ENCODE peak calls at places on chromosomes 13 and 19, in seven cellular contexts. D is neuronal stem cell, O is H9, V is mesenchymal stem cell, Y is IMR-90, Z is H1, M is trophoblast cell. I is an unnamed sample.

GRCh38 chr19:27767234-27767633 is 1445.7 kb downstream of the UQCRFS1 start:
- DNase-seq in D (no peak), O (no peak), V (no peak), Y (no peak), Z (no peak), M (no peak), I (no peak)

GRCh38 chr13:92135509-92135908 is 737.1 kb downstream of the GPC5 start:
- DNase-seq in D (no peak), O (no peak), V (no peak), Y (no peak), Z (no peak), M (no peak), I (no peak)

GRCh38 chr13:77510156-77510555 is 25.4 kb upstream of the SCEL start:
- DNase-seq in D (no peak), O (no peak), V (no peak), Y (no peak), Z (no peak), M (no peak), I (peak)

GRCh38 chr13:48508001-48508400 is 24.9 kb downstream of the RCBTB2 start:
- DNase-seq in D (no peak), O (no peak), V (no peak), Y (no peak), Z (no peak), M (no peak), I (no peak)

GRCh38 chr13:66532845-66533244 is 697.3 kb downstream of the PCDH9 start:
- DNase-seq in D (no peak), O (no peak), V (no peak), Y (no peak), Z (no peak), M (no peak), I (no peak)

GRCh38 chr19:6476155-6476895 is 5.3 kb downstream of the DENND1C start:
- DNase-seq in D (peak), O (peak), V (peak), Y (peak), Z (peak), M (no peak), I (peak)

GRCh38 chr13:43127827-43128226 is 104.4 kb downstream of the DNAJC15 start:
- DNase-seq in D (no peak), O (no peak), V (peak), Y (no peak), Z (no peak), M (no peak), I (no peak)

GRCh38 chr19:34452671-34453253 is 24.6 kb downstream of the UBA2 start:
- DNase-seq in D (no peak), O (no peak), V (no peak), Y (peak), Z (no peak), M (no peak), I (no peak)

GRCh38 chr13:46059405-46059804 is 6.9 kb upstream of the ZC3H13 start:
- DNase-seq in D (no peak), O (no peak), V (no peak), Y (no peak), Z (no peak), M (no peak), I (no peak)

GRCh38 chr19:48644839-48645651 is 942 bp downstream of the CA11 start:
- DNase-seq in D (peak), O (peak), V (peak), Y (peak), Z (peak), M (peak), I (peak)

GRCh38 chr19:39400997-39401548 is 5.6 kb upstream of the ZFP36 start:
- DNase-seq in D (no peak), O (no peak), V (no peak), Y (no peak), Z (no peak), M (no peak), I (no peak)

GRCh38 chr19:49672131-49672919 is 4.7 kb upstream of the PRMT1 start:
- DNase-seq in D (no peak), O (peak), V (peak), Y (peak), Z (peak), M (peak), I (peak)

GRCh38 chr19:42042455-42043170 is 27.4 kb downstream of the GRIK5 start:
- DNase-seq in D (no peak), O (no peak), V (no peak), Y (no peak), Z (no peak), M (no peak), I (no peak)

GRCh38 chr19:42081584-42082258 is 5.8 kb downstream of the ZNF574 start:
- DNase-seq in D (no peak), O (no peak), V (peak), Y (peak), Z (no peak), M (no peak), I (peak)

GRCh38 chr19:42323852-42324654 is 1.4 kb upstream of the MEGF8 start:
- DNase-seq in D (no peak), O (no peak), V (no peak), Y (no peak), Z (peak), M (no peak), I (peak)

GRCh38 chr19:12133069-12133468 is 7.1 kb downstream of the ZNF20 start:
- DNase-seq in D (no peak), O (no peak), V (peak), Y (no peak), Z (no peak), M (no peak), I (peak)

GRCh38 chr13:40079721-40080120 is 424.3 kb downstream of the COG6 start:
- DNase-seq in D (no peak), O (no peak), V (no peak), Y (no peak), Z (no peak), M (no peak), I (no peak)

GRCh38 chr19:18942692-18943091 is 1.7 kb upstream of the HOMER3 start:
- DNase-seq in D (no peak), O (no peak), V (no peak), Y (no peak), Z (no peak), M (no peak), I (no peak)

GRCh38 chr19:8528500-8528899 is 14.5 kb upstream of the ZNF414 start:
- DNase-seq in D (no peak), O (no peak), V (no peak), Y (no peak), Z (no peak), M (no peak), I (no peak)

GRCh38 chr19:47005873-47006272 is 13.8 kb upstream of the NPAS1 start:
- DNase-seq in D (no peak), O (peak), V (no peak), Y (no peak), Z (no peak), M (no peak), I (peak)

GRCh38 chr19:19628499-19629134 is 597 bp upstream of the LPAR2 start:
- DNase-seq in D (peak), O (peak), V (peak), Y (peak), Z (peak), M (peak), I (peak)

GRCh38 chr13:46905249-46905648 is 8.4 kb upstream of the HTR2A start:
- DNase-seq in D (no peak), O (no peak), V (peak), Y (peak), Z (no peak), M (no peak), I (peak)

GRCh38 chr19:33470040-33470330 is 51.6 kb downstream of the PEPD start:
- DNase-seq in D (no peak), O (no peak), V (no peak), Y (no peak), Z (no peak), M (no peak), I (no peak)

GRCh38 chr19:46192990-46193650 is 36.4 kb upstream of the IGFL1 start:
- DNase-seq in D (no peak), O (no peak), V (peak), Y (peak), Z (no peak), M (peak), I (peak)

GRCh38 chr13:36912983-36913382 is 7.1 kb downstream of the SMAD9 start:
- DNase-seq in D (no peak), O (no peak), V (no peak), Y (peak), Z (no peak), M (no peak), I (no peak)

GRCh38 chr13:95212962-95213850 is 88.0 kb downstream of the ABCC4 start:
- DNase-seq in D (no peak), O (no peak), V (no peak), Y (no peak), Z (no peak), M (no peak), I (no peak)

GRCh38 chr13:26679945-26680516 is 80.6 kb downstream of the GPR12 start:
- DNase-seq in D (no peak), O (peak), V (peak), Y (peak), Z (no peak), M (no peak), I (peak)

GRCh38 chr19:44745386-44745831 is 3.1 kb upstream of the BCL3 start:
- DNase-seq in D (no peak), O (peak), V (peak), Y (peak), Z (no peak), M (peak), I (peak)

GRCh38 chr19:10231624-10232228 is 595 bp upstream of the S1PR2 start:
- DNase-seq in D (no peak), O (no peak), V (no peak), Y (no peak), Z (no peak), M (no peak), I (no peak)

GRCh38 chr19:615619-616018 is 17.7 kb downstream of the POLRMT start:
- DNase-seq in D (no peak), O (no peak), V (no peak), Y (no peak), Z (no peak), M (peak), I (no peak)

GRCh38 chr19:52896431-52897148 is 845 bp downstream of the ZNF320 start:
- DNase-seq in D (peak), O (peak), V (peak), Y (peak), Z (peak), M (no peak), I (peak)

GRCh38 chr13:34667356-34668218 is 274.5 kb upstream of the NBEA start:
- DNase-seq in D (no peak), O (no peak), V (no peak), Y (no peak), Z (no peak), M (no peak), I (no peak)

GRCh38 chr19:40614595-40615411 is 13.6 kb downstream of the LTBP4 start:
- DNase-seq in D (peak), O (peak), V (peak), Y (peak), Z (peak), M (no peak), I (peak)

GRCh38 chr19:49017666-49018351 is 918 bp upstream of the LHB start:
- DNase-seq in D (no peak), O (peak), V (peak), Y (peak), Z (peak), M (peak), I (peak)

GRCh38 chr19:28619842-28620429 is 593.0 kb downstream of the UQCRFS1 start:
- DNase-seq in D (no peak), O (no peak), V (no peak), Y (no peak), Z (no peak), M (no peak), I (no peak)

GRCh38 chr19:16379521-16380313 is 55.1 kb downstream of the KLF2 start:
- DNase-seq in D (no peak), O (no peak), V (no peak), Y (no peak), Z (no peak), M (no peak), I (no peak)
- H2AK5ac ChIP-seq in D (no peak), O (no peak), V (no peak), Y (no peak), Z (no peak), M (no peak), I (no peak)

GRCh38 chr19:1783354-1783753 is 28.7 kb downstream of the ATP8B3 start:
- DNase-seq in D (no peak), O (no peak), V (no peak), Y (no peak), Z (no peak), M (no peak), I (no peak)
- H2BK120ac ChIP-seq in D (no peak), O (no peak), V (no peak), Y (no peak), Z (no peak), M (no peak), I (no peak)

GRCh38 chr19:2290441-2291184 is 8.6 kb upstream of the PEAK3 start:
- DNase-seq in D (no peak), O (peak), V (no peak), Y (no peak), Z (peak), M (no peak), I (no peak)

GRCh38 chr19:2296141-2296540 is 11.8 kb downstream of the LINGO3 start:
- DNase-seq in D (no peak), O (no peak), V (no peak), Y (no peak), Z (no peak), M (no peak), I (no peak)

GRCh38 chr19:2289714-2290435 is 7.9 kb upstream of the PEAK3 start:
- DNase-seq in D (no peak), O (no peak), V (no peak), Y (no peak), Z (no peak), M (no peak), I (no peak)

GRCh38 chr19:2291185-2291751 is 9.3 kb upstream of the PEAK3 start:
- DNase-seq in D (peak), O (peak), V (no peak), Y (no peak), Z (peak), M (no peak), I (no peak)

DNA sequence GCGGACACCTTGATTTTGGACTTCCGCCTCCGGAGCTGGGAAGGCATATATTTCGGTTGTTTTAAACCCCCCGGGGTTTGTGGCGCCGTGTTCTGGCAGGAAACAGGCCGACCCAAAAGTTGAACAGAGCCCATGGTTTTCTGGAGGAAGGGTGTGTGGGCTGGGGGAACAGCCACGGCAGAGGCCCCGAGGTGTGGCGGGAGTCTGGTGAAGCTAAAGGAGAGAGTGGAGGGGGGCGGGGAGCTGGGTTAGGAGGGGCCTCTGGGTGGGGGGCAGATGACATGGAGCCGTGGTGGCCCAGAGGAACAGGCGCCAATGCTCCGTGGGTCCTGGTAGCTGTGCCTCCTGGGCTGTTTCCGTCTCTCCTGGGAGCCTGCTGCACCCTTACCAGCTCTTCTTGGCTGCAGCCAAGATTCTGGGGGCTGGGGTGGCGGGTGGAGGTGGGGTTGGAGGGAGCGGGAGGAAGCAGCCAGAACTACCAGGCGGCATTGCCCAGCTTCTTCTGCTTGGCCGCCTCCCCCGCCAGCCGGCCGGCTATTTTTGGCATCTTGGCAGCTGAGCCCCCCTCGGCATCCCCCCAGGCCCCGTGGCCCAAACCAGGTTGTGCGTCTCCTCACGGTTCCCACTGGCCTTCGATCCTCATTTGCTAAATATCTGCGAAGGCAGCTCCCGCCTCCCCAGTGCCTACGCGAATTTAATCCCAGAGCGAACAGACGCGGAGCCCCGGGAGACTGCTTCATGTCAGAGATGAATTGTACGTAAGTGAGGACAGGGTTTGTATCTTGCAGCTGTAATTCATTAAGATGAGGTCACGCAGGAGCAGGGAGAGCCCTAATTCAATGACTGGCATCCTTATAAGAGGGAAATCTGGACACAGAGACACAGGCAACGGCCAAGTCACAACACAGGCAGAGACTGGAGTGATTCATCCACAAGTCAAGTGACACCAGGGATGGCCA is 12.7 kb upstream of the PEAK3 start:
- DNase-seq in D (no peak), O (no peak), V (no peak), Y (peak), Z (no peak), M (no peak), I (no peak)
- H3K9ac ChIP-seq in D (no peak), O (no peak), V (peak), Y (no peak), Z (no peak), M (no peak), I (no peak)

DNA sequence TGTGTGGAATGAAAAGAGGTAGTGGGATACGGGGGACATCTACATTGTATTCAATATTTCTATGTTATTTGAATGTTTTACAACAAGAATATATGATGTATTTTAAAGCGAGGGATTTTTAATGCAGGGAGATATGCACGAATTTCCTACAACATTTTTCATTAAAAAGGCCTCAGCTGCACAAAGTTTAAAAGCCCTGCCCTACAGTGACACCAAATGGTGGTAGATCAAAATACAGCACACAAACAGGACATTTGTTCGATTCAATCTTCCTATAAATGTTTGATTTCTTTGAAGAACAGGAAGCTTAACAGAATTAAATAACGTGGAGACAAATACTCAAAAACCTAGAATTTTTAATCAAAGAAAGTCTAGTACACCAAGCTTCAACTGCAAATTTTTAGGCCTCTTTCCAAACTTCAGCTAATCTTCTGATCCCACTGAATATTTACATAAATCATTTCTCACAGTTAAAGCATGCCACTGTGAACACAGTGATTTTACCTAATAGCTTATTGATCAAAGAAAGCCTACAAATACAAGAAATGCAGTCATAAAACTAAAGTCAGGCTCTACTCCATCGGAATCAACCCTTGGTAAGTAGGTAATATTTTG is 257.2 kb downstream of the DIAPH3 start:
- DNase-seq in D (no peak), O (no peak), V (peak), Y (peak), Z (no peak), M (no peak), I (peak)
- H2AK5ac ChIP-seq in D (no peak), O (no peak), V (no peak), Y (no peak), Z (no peak), M (no peak), I (no peak)

GRCh38 chr13:32852568-32852967 is 163.7 kb upstream of the KL start:
- DNase-seq in D (no peak), O (no peak), V (peak), Y (peak), Z (no peak), M (no peak), I (no peak)
- H2BK120ac ChIP-seq in D (no peak), O (no peak), V (no peak), Y (no peak), Z (no peak), M (no peak), I (no peak)

DNA sequence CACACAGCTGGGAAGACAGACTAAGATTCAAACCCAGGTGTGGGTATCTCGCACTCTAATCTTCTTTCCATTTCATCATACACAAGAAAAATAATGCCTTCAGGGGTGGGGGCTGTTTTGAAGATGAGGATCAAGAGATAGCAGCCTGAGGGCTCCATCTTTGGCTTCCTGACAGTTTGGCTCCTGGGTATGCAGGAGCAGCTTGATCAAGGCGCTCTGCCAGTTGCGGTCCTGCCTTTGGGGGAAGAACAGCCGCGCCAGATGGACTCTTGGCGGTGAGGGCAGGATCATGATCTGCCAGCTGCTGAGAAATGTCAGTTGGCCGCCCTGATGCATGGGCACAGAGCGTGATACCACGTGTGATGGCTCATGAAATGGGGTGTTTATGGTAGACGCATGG is 119.1 kb downstream of the IER2 start:
- DNase-seq in D (no peak), O (no peak), V (no peak), Y (no peak), Z (no peak), M (no peak), I (no peak)
- H3K9ac ChIP-seq in D (no peak), O (no peak), V (no peak), Y (no peak), Z (no peak), M (no peak), I (no peak)